ENCODE peak calls at places on chromosomes 3 and 15, in five cellular contexts. B is NCI-H1105 treated with DMSO at 0.1 percent for 48 hours; J is effector memory CD4-positive, alpha-beta T cell; Z is HTR-8/SVneo; E is GM04504. X is an unnamed sample.

GRCh38 chr3:16249336-16249735 is 15.4 kb downstream of the DPH3 start:
- DNase-seq in B (no peak), E (no peak), J (no peak), Z (no peak), X (no peak)

GRCh38 chr3:8848696-8849131 is 79.3 kb upstream of the OXTR start:
- DNase-seq in Z (peak; percentile 34), E (no peak), J (no peak), B (no peak), X (no peak)

GRCh38 chr3:18885612-18886011 is 262.7 kb upstream of the KCNH8 start:
- DNase-seq in Z (no peak), J (no peak), B (no peak), E (no peak), X (no peak)

GRCh38 chr3:8638994-8639393 is 5.6 kb downstream of the SSUH2 start:
- DNase-seq in E (no peak), B (no peak), J (no peak), Z (no peak), X (no peak)

GRCh38 chr3:46090161-46090591 is 62.9 kb upstream of the XCR1 start:
- DNase-seq in B (no peak), J (no peak), E (no peak), Z (no peak), X (no peak)

GRCh38 chr3:42079701-42080323 is 11.3 kb upstream of the TRAK1 start:
- DNase-seq in Z (no peak), J (no peak), E (no peak), B (no peak), X (no peak)

GRCh38 chr3:164883161-164883560 is 195.1 kb downstream of the SI start:
- DNase-seq in Z (no peak), B (no peak), E (no peak), J (no peak), X (no peak)

GRCh38 chr3:134229038-134229437 is 21.6 kb downstream of the RYK start:
- DNase-seq in Z (no peak), J (no peak), E (no peak), B (no peak), X (no peak)

GRCh38 chr3:182212479-182213076 is 500.9 kb downstream of the SOX2 start:
- DNase-seq in B (peak; percentile 100), E (no peak), Z (peak; percentile 25), J (no peak), X (no peak)

GRCh38 chr15:35810007-35810406 is 264.0 kb upstream of the DPH6 start:
- DNase-seq in E (no peak), Z (no peak), J (no peak), B (no peak), X (no peak)

GRCh38 chr3:106431698-106432097 is 562.9 kb upstream of the CBLB start:
- DNase-seq in J (no peak), E (no peak), Z (no peak), B (no peak), X (no peak)

GRCh38 chr3:193190387-193190786 is 50.6 kb upstream of the PLAAT1 start:
- DNase-seq in B (peak; percentile 33), E (no peak), Z (peak; percentile 21), J (no peak), X (peak; percentile 24)

GRCh38 chr3:178152010-178152409 is 384.2 kb upstream of the KCNMB2 start:
- DNase-seq in E (no peak), B (no peak), J (no peak), Z (no peak), X (no peak)

GRCh38 chr3:134473868-134474546 is 11.8 kb downstream of the ANAPC13 start:
- DNase-seq in Z (peak; percentile 63), B (peak; percentile 81), E (peak; percentile 73), J (peak; percentile 47), X (peak; percentile 90)

GRCh38 chr15:50066693-50067092 is 52.3 kb downstream of the ATP8B4 start:
- DNase-seq in J (no peak), Z (no peak), E (no peak), B (no peak), X (no peak)

GRCh38 chr3:25448750-25449684 is 21.0 kb downstream of the RARB start:
- DNase-seq in B (peak; percentile 28), Z (peak; percentile 21), E (no peak), J (no peak), X (peak; percentile 69)

GRCh38 chr15:63466378-63467192 is 37.8 kb upstream of the USP3 start:
- DNase-seq in B (peak; percentile 60), E (no peak), J (no peak), Z (peak; percentile 69), X (peak; percentile 74)

GRCh38 chr3:72821170-72821781 is 27.0 kb downstream of the SHQ1 start:
- DNase-seq in B (no peak), J (no peak), Z (no peak), E (peak; percentile 80), X (no peak)

GRCh38 chr3:101784850-101785613 is 6.0 kb downstream of the NXPE3 start:
- DNase-seq in E (no peak), J (no peak), B (no peak), Z (no peak), X (no peak)

GRCh38 chr3:71578045-71578730 is 5.3 kb downstream of the FOXP1 start:
- DNase-seq in B (no peak), E (no peak), J (no peak), Z (no peak), X (no peak)

GRCh38 chr3:195450731-195451229 is 8.0 kb upstream of the ACAP2 start:
- DNase-seq in B (peak; percentile 36), Z (no peak), J (no peak), E (peak; percentile 47), X (no peak)

GRCh38 chr3:47588587-47588986 is 9.9 kb upstream of the CSPG5 start:
- DNase-seq in B (no peak), Z (no peak), E (no peak), J (no peak), X (no peak)

GRCh38 chr3:48088056-48088748 is 72.0 kb upstream of the MAP4 start:
- DNase-seq in Z (no peak), B (peak; percentile 30), J (no peak), E (no peak), X (peak; percentile 52)

GRCh38 chr3:126836220-126836860 is 132.3 kb downstream of the CHCHD6 start:
- DNase-seq in E (no peak), B (no peak), Z (no peak), J (no peak), X (peak; percentile 54)

GRCh38 chr3:126082334-126083137 is 1.4 kb downstream of the SLC41A3 start:
- DNase-seq in B (no peak), E (no peak), J (no peak), Z (no peak), X (no peak)

GRCh38 chr15:31304074-31304648 is 22.5 kb upstream of the KLF13 start:
- DNase-seq in J (no peak), B (no peak), Z (no peak), E (no peak), X (no peak)

GRCh38 chr3:141346839-141347238 is 21.5 kb upstream of the ZBTB38 start:
- DNase-seq in J (no peak), Z (no peak), B (no peak), E (no peak), X (no peak)

GRCh38 chr3:101119535-101119934 is 126.3 kb upstream of the ABI3BP start:
- DNase-seq in E (peak; percentile 32), Z (no peak), B (no peak), J (no peak), X (no peak)

GRCh38 chr3:13927295-13927694 is 47.4 kb upstream of the WNT7A start:
- DNase-seq in B (no peak), E (no peak), Z (peak; percentile 14), J (no peak), X (no peak)

GRCh38 chr15:71093089-71094024 is 21.9 kb upstream of the THSD4 start:
- DNase-seq in E (no peak), J (no peak), B (peak; percentile 78), Z (peak; percentile 77), X (no peak)

GRCh38 chr3:186241910-186242821 is 119.9 kb downstream of the DGKG start:
- DNase-seq in B (peak; percentile 5), E (no peak), J (no peak), Z (peak; percentile 48), X (peak; percentile 54)

GRCh38 chr3:61848885-61849284 is 287.5 kb downstream of the PTPRG start:
- DNase-seq in B (no peak), E (peak; percentile 67), Z (no peak), J (no peak), X (peak; percentile 42)

X was measured in cerebellar cortex.